ENCODE peak calls at places on chromosomes 13 and 19, in eight cellular contexts. O is tibial artery, Y is pancreas, M is right atrium auricular region, V is ovary, A is IMR-90, T is tibial nerve, H is breast epithelium. U is an unnamed sample.

GRCh38 chr13:94369862-94370491 is 109.5 kb downstream of the DCT start:
- DNase-seq in O (no peak), Y (no peak), M (no peak), V (no peak), A (peak; percentile 56), T (no peak), H (no peak), U (no peak)

GRCh38 chr13:106393776-106394175 is 141.7 kb downstream of the EFNB2 start:
- DNase-seq in O (no peak), Y (no peak), M (no peak), V (no peak), A (peak; percentile 43), T (no peak), H (no peak), U (no peak)

GRCh38 chr13:107685876-107686275 is 529.5 kb downstream of the LIG4 start:
- DNase-seq in O (no peak), Y (no peak), M (no peak), V (no peak), A (no peak), T (no peak), H (no peak), U (no peak)

GRCh38 chr19:42175952-42176648 is 41.4 kb downstream of the DEDD2 start:
- DNase-seq in O (no peak), Y (no peak), M (no peak), V (no peak), A (peak; percentile 17), T (no peak), H (no peak), U (peak; percentile 30)

GRCh38 chr13:32309812-32310706 is 5.1 kb downstream of the ZAR1L start:
- DNase-seq in O (no peak), Y (no peak), M (no peak), V (no peak), A (peak; percentile 72), T (no peak), H (no peak), U (peak; percentile 74)

GRCh38 chr13:91384891-91385290 is 13.5 kb upstream of the GPC5 start:
- DNase-seq in O (no peak), Y (no peak), M (no peak), V (no peak), A (no peak), T (no peak), H (no peak), U (no peak)

GRCh38 chr13:42486711-42487198 is 87.2 kb upstream of the TNFSF11 start:
- DNase-seq in O (no peak), Y (no peak), M (no peak), V (no peak), A (peak; percentile 71), T (no peak), H (no peak), U (no peak)

GRCh38 chr19:7863971-7864718 is 10.0 kb downstream of the PRR36 start:
- DNase-seq in O (no peak), Y (no peak), M (no peak), V (no peak), A (no peak), T (no peak), H (no peak), U (no peak)

GRCh38 chr13:73224708-73225107 is 165.9 kb downstream of the KLF5 start:
- DNase-seq in O (no peak), Y (no peak), M (no peak), V (no peak), A (peak; percentile 30), T (no peak), H (no peak), U (no peak)

GRCh38 chr13:20873348-20873747 is 29.2 kb downstream of the XPO4 start:
- DNase-seq in O (no peak), Y (no peak), M (no peak), V (no peak), A (peak; percentile 61), T (no peak), H (no peak), U (no peak)

GRCh38 chr19:20359933-20360720 is 193.1 kb downstream of the ZNF486 start:
- DNase-seq in O (no peak), Y (peak; percentile 36), M (no peak), V (no peak), A (no peak), T (no peak), H (no peak), U (no peak)

GRCh38 chr13:40187836-40188591 is 478.4 kb downstream of the FOXO1 start:
- DNase-seq in O (no peak), Y (no peak), M (no peak), V (no peak), A (no peak), T (no peak), H (no peak), U (no peak)

GRCh38 chr19:47389150-47389556 is 30.2 kb downstream of the MEIS3 start:
- DNase-seq in O (no peak), Y (no peak), M (peak; percentile 71), V (no peak), A (no peak), T (no peak), H (no peak), U (no peak)

GRCh38 chr13:104086759-104087158 is 1020.5 kb upstream of the SLC10A2 start:
- DNase-seq in O (no peak), Y (no peak), M (no peak), V (no peak), A (peak; percentile 46), T (no peak), H (no peak), U (no peak)

GRCh38 chr13:27662738-27663470 is 41.2 kb downstream of the POLR1D start:
- DNase-seq in O (no peak), Y (no peak), M (no peak), V (no peak), A (no peak), T (no peak), H (no peak), U (no peak)

GRCh38 chr13:86188170-86188569 is 389.0 kb upstream of the SLITRK6 start:
- DNase-seq in O (no peak), Y (no peak), M (no peak), V (no peak), A (no peak), T (no peak), H (no peak), U (no peak)

DNA sequence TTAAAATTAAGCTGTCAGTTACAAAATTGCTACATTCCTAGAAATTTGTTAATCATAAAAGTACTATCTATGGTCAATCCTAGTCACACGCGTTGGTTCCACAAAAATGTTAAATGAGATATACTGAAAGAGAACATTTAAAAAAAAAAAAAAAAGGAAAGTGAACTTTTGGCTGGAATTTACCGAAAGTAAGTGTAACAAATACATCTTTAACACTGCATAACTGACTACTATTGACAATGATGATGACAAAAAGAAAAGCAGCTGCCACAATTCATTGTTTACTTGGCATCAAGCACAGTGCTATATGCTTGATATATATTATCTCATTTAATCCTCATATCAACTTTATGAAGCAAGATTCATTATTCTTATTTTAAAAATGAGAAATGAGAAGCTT is 19.8 kb upstream of the POU4F1 start:
- DNase-seq in O (no peak), Y (no peak), M (no peak), V (no peak), A (no peak), T (no peak), H (no peak), U (no peak)
- TF ChIP-seq CTCF in O (no peak), Y (no peak), M (no peak), V (no peak), A (no peak), T (no peak), H (no peak), U (no peak)

GRCh38 chr13:24456396-24456795 is 56.2 kb downstream of the PARP4 start:
- DNase-seq in O (no peak), Y (no peak), M (no peak), V (no peak), A (no peak), T (no peak), H (no peak), U (no peak)
- H3K36me3 ChIP-seq in O (peaks cover 76% of the 10 kb centered on the region), Y (peaks cover 58% of the 10 kb centered on the region), M (peaks cover 53% of the 10 kb centered on the region), V (no peaks in the 10 kb centered on the region), A (peaks cover 34% of the 10 kb centered on the region), T (peaks cover 95% of the 10 kb centered on the region), H (peaks cover 12% of the 10 kb centered on the region), U (no peaks in the 10 kb centered on the region)

GRCh38 chr13:48232420-48233096 is 448 bp upstream of the ITM2B start:
- DNase-seq in O (peak; percentile 62), Y (no peak), M (no peak), V (no peak), A (no peak), T (no peak), H (peak; percentile 59), U (no peak)
- H3K27ac ChIP-seq in O (peak overlapping the region; percentile 99), Y (peak overlapping the region; percentile 100), M (peak overlapping the region; percentile 100), V (peak overlapping the region; percentile 99), A (peak overlapping the region; percentile 45), T (peak overlapping the region; percentile 100), H (peak overlapping the region; percentile 100), U (peak overlapping the region; percentile 99)

DNA sequence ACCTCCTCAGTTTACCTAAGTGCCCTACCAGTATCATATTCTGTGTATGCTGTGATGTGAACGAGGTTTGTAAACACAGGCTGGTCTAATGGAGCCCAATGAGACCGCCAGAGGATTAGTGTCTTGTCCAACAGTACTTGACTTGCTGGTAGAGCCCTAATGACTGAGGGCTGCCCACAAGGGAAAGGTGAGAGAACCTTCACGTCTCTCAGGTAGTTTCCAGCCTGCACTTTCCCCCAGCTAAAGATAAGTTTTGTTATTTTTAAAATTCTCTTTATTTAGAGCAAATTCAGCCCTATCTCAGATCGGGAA is 498 bp upstream of the RBM26 start:
- DNase-seq in O (no peak), Y (no peak), M (no peak), V (no peak), A (no peak), T (no peak), H (no peak), U (no peak)
- TF ChIP-seq CTCF in O (no peak), Y (no peak), M (no peak), V (peak; percentile 7), A (no peak), T (no peak), H (no peak), U (no peak)

GRCh38 chr13:34129422-34129821 is 311.5 kb downstream of the RFC3 start:
- DNase-seq in O (no peak), Y (no peak), M (no peak), V (no peak), A (no peak), T (no peak), H (no peak), U (peak; percentile 31)

GRCh38 chr13:34127523-34127922 is 309.6 kb downstream of the RFC3 start:
- DNase-seq in O (no peak), Y (no peak), M (no peak), V (no peak), A (no peak), T (no peak), H (no peak), U (no peak)

GRCh38 chr13:34124912-34125311 is 307.0 kb downstream of the RFC3 start:
- DNase-seq in O (no peak), Y (no peak), M (no peak), V (no peak), A (no peak), T (no peak), H (no peak), U (no peak)

GRCh38 chr13:34128661-34129060 is 310.7 kb downstream of the RFC3 start:
- DNase-seq in O (no peak), Y (no peak), M (no peak), V (no peak), A (no peak), T (no peak), H (no peak), U (no peak)
- H3K36me3 ChIP-seq in O (no peaks in the 10 kb centered on the region), Y (no peaks in the 10 kb centered on the region), M (no peaks in the 10 kb centered on the region), V (no peaks in the 10 kb centered on the region), A (no peaks in the 10 kb centered on the region), T (no peaks in the 10 kb centered on the region), H (no peaks in the 10 kb centered on the region), U (no peaks in the 10 kb centered on the region)